ENCODE peak calls at places on chromosomes 11 and 22, in six cellular contexts. C, F, E, S, P and O are unnamed samples.

GRCh38 chr11:124745835-124746620 is 6.0 kb downstream of the VSIG2 start:
- DNase-seq in C (no peak), E (no peak), F (peak), P (peak), S (no peak), O (no peak)

GRCh38 chr11:110939471-110939870 is 227.2 kb upstream of the ARHGAP20 start:
- DNase-seq in S (no peak), C (no peak), F (no peak), E (no peak), P (no peak), O (no peak)

GRCh38 chr11:2996976-2997375 is 4.8 kb upstream of the NAP1L4 start:
- DNase-seq in F (no peak), E (no peak), S (no peak), P (peak), C (no peak), O (no peak)

GRCh38 chr11:14148653-14149273 is 186.2 kb downstream of the SPON1 start:
- DNase-seq in E (peak), F (peak), C (no peak), S (no peak), P (no peak), O (no peak)

GRCh38 chr11:17405232-17406005 is 17.0 kb upstream of the KCNJ11 start:
- DNase-seq in S (peak), C (no peak), F (peak), P (peak), E (no peak), O (peak)

GRCh38 chr11:96303067-96303466 is 39.9 kb downstream of the MAML2 start:
- DNase-seq in E (peak), S (no peak), C (no peak), P (no peak), F (peak), O (no peak)

GRCh38 chr11:3929232-3929631 is 73.8 kb downstream of the STIM1 start:
- DNase-seq in C (no peak), E (no peak), P (peak), F (no peak), S (no peak), O (no peak)

GRCh38 chr11:111819161-111820058 is 52.0 kb downstream of the ALG9 start:
- DNase-seq in F (no peak), C (no peak), S (peak), P (peak), E (peak), O (no peak)

GRCh38 chr11:100550910-100551309 is 136.2 kb upstream of the ARHGAP42 start:
- DNase-seq in S (no peak), P (no peak), F (no peak), C (no peak), E (no peak), O (no peak)

GRCh38 chr22:41038732-41039131 is 53.7 kb upstream of the EP300 start:
- DNase-seq in S (no peak), F (no peak), C (no peak), E (no peak), P (no peak), O (no peak)

GRCh38 chr11:117176186-117176585 is 2.4 kb upstream of the SIDT2 start:
- DNase-seq in E (no peak), C (no peak), P (no peak), F (no peak), S (no peak), O (no peak)

GRCh38 chr11:17777086-17777725 is 42.6 kb downstream of the KCNC1 start:
- DNase-seq in S (no peak), F (no peak), C (no peak), P (no peak), E (no peak), O (no peak)

GRCh38 chr22:47299879-47300697 is 537.6 kb downstream of the TBC1D22A start:
- DNase-seq in F (no peak), E (no peak), C (no peak), P (no peak), S (peak), O (no peak)

GRCh38 chr11:6298605-6299004 is 21.7 kb downstream of the CAVIN3 start:
- DNase-seq in F (peak), P (peak), C (no peak), E (peak), S (peak), O (peak)

GRCh38 chr11:73143126-73143838 is 1.2 kb upstream of the FCHSD2 start:
- DNase-seq in S (no peak), E (peak), C (peak), P (peak), F (no peak), O (no peak)

GRCh38 chr11:122816701-122817100 is 21.6 kb upstream of the CRTAM start:
- DNase-seq in P (no peak), S (peak), E (peak), C (no peak), F (no peak), O (no peak)

GRCh38 chr11:123640677-123641494 is 13.5 kb downstream of the SCN3B start:
- DNase-seq in F (peak), P (peak), C (no peak), S (peak), E (peak), O (peak)

GRCh38 chr11:13970986-13971385 is 8.5 kb downstream of the SPON1 start:
- DNase-seq in C (no peak), S (no peak), E (no peak), F (peak), P (peak), O (peak)

GRCh38 chr11:82176365-82176764 is 557.3 kb downstream of the FAM181B start:
- DNase-seq in P (no peak), C (no peak), S (no peak), F (no peak), E (no peak), O (no peak)

GRCh38 chr11:110376711-110377324 is 52.9 kb upstream of the FDX1 start:
- DNase-seq in C (peak), S (peak), E (peak), P (peak), F (peak), O (peak)

GRCh38 chr22:19667872-19668740 is 46.2 kb upstream of the SEPTIN5 start:
- DNase-seq in C (no peak), E (no peak), S (no peak), P (no peak), F (no peak), O (no peak)

GRCh38 chr22:48939441-48940265 is 888.0 kb downstream of the BRD1 start:
- DNase-seq in C (no peak), E (no peak), F (no peak), S (no peak), P (no peak), O (no peak)

GRCh38 chr11:100961633-100962032 is 168.0 kb downstream of the PGR start:
- DNase-seq in F (no peak), S (no peak), C (no peak), E (no peak), P (no peak), O (no peak)

GRCh38 chr22:46149998-46150549 is at the start of gene PPARA:
- DNase-seq in P (peak), S (peak), E (peak), F (peak), C (peak), O (peak)

GRCh38 chr11:77141034-77141433 is 13.0 kb downstream of the MYO7A start:
- DNase-seq in S (no peak), P (no peak), E (peak), F (peak), C (no peak), O (no peak)

GRCh38 chr22:45996241-45997076 is 19.5 kb upstream of the WNT7B start:
- DNase-seq in C (no peak), F (no peak), S (peak), E (peak), P (no peak), O (no peak)

GRCh38 chr11:16690061-16690460 is 48.4 kb upstream of the C11orf58 start:
- DNase-seq in P (no peak), F (no peak), S (no peak), E (no peak), C (no peak), O (no peak)

GRCh38 chr11:19980957-19981669 is 179.2 kb downstream of the DBX1 start:
- DNase-seq in P (peak), F (peak), C (peak), E (peak), S (peak), O (no peak)

GRCh38 chr11:19979519-19979845 is 180.8 kb downstream of the DBX1 start:
- DNase-seq in C (no peak), F (no peak), E (no peak), P (no peak), S (no peak), O (no peak)

GRCh38 chr11:19977941-19978340 is 182.3 kb downstream of the DBX1 start:
- DNase-seq in E (no peak), P (no peak), C (no peak), S (no peak), F (no peak), O (no peak)

GRCh38 chr11:19980388-19980787 is 179.9 kb downstream of the DBX1 start:
- DNase-seq in P (no peak), F (no peak), C (no peak), E (peak), S (no peak), O (no peak)

GRCh38 chr11:19978668-19979518 is 181.4 kb downstream of the DBX1 start:
- DNase-seq in E (peak), F (peak), S (no peak), C (peak), P (peak), O (peak)
- TF ChIP-seq POLR2A in E (no peak), F (no peak), S (no peak), C (no peak), P (no peak), O (no peak)

DNA sequence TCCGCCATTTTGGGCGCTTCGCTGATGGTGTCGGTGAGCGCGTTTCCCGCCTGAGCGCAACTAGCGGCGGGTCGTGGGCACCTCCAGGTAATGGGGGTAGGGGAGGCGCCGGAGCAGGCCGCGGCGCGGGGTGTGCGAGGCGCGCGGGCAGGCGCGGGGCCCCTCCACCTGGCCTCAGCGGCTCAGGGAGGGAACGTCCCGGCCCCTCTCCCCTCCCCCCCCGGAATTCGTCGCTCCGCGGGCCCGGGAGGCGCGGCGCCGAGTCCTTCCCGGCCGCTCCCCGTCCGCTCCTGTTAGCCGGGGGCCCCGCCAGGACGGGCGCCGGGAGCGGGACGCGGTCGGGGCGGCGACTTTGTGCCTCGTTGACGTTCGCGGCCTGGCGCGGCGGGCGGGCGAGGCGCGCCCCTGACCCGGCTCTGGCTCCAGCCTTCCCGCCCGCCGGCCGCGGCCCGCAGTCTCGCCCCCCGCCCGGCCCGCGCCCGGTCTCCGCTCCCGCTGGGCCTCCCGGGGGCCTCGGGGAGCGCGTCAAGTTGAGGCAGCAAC is at the start of gene PPP6R3:
- DNase-seq in S (no peak), E (no peak), F (no peak), P (no peak), C (no peak), O (no peak)
- TF ChIP-seq POLR2A in S (peak), E (peak), F (peak), P (peak), C (peak), O (peak)

DNA sequence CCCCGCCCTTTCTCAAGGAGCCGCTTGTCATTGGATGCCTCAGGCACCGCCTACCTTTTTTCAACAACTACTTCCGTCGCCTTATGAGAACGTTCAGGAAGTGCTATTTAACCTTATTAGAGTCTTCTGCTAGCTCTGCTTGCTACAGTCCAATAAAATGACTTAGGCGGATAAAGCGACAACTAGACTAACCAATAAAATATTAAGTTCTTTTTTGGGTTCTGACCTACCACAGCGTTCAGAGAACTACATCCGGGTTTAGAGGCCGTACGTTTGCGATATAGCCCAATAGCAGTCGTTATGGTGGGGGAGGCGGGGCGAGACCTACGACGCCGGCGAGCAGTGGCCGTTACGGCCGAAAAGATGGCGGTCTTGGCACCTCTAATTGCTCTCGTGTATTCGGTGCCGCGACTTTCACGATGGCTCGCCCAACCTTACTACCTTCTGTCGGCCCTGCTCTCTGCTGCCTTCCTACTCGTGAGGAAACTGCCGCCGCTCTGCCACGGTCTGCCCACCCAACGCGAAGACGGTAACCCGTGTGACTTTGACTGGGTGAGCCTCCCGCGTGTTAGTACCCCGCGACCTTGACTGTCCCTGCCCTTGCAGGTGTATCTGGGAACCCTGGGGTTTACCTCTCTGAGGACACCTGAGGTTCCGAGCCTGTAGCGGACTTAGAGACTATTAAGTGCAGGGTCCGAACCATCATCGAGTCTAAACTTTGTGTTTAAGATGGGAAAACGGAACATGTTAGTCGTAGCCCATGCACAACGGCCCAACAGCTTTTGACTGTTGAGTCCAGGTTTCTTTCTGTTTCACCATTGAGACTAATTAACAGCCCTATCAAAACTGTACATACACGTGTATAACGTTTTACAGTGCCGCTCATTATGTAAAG is at the start of gene TMX2:
- DNase-seq in C (peak), F (peak), E (peak), P (peak), S (peak), O (peak)
- TF ChIP-seq POLR2A in C (peak), F (peak), E (no peak), P (peak), S (no peak), O (peak)

DNA sequence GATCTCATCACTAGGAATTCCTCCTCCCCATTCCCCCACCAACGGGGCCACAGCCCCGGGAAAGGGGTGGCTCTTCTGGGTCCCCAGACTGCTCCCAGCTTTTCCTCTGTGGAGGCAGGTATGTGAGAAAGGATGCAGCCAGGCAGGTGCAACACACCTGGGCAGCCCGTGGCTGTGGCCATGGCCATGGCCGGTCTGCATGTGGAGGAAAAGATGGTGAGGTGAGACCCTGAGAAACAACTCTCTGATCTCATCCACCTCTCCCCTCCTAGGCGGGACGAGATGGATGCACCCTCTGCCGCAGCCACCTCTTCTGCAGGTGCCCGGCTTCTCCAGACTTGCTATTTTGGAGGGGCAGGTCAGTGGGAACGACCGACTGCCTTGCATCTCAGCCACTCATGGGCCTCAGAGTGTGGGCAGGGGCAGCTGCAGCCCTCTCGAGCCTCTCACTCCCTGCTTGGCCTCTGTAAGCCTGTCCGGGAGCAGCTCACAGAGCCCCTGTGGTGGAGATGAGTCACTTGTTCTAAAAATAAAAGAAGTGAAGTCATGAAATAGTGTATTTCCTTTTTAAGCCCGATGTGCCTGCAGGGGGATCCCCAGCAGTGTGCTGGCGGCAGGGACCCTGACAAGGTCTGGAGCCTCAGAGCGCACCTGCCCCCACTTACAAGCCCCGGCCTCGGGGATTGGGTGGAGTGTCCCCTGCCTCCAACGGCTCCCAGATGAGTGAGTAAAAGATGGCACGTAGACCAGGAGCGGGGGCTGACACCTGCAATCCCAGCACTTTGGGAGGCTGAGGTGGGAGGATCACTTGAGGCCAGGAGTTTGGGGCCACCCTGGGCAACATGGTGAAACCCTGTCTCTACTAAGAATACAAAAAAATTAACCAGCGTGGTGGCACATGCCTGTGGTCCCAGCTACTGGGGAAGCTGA is 10.7 kb downstream of the SMIM38 start:
- DNase-seq in E (peak), C (no peak), S (peak), P (peak), F (peak), O (peak)
- TF ChIP-seq POLR2A in E (no peak), C (no peak), S (no peak), P (no peak), F (no peak), O (no peak)

DNA sequence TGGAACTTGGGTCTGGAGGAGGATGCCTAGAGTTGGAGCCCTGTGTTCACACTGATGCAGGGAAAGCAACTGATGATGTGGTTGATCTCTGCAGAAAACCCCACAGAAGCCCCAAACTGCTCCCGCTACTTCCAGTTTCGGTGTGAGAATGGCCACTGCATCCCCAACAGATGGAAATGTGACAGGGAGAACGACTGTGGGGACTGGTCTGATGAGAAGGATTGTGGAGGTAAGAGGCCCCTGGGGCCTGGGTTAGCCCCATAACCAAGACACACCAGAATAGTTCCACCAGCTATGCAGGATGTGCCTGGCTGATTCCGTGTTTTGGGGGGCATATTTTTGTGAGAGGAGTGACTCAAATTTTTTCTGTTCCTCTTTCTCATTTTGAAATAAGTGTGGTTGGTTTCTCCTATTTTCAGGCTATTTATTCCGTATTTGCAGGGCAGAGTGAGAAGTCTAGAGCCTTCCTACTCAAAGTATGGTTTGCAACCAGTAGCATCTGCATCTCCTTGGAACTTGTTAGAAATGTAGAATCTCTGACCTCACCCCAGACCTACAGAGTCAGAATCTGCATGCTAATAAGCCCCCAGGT is 137.3 kb upstream of the SORL1-AS1 start:
- DNase-seq in C (no peak), S (no peak), F (no peak), P (no peak), E (no peak), O (no peak)
- TF ChIP-seq POLR2A in C (no peak), S (no peak), F (no peak), P (no peak), E (no peak), O (no peak)

DNA sequence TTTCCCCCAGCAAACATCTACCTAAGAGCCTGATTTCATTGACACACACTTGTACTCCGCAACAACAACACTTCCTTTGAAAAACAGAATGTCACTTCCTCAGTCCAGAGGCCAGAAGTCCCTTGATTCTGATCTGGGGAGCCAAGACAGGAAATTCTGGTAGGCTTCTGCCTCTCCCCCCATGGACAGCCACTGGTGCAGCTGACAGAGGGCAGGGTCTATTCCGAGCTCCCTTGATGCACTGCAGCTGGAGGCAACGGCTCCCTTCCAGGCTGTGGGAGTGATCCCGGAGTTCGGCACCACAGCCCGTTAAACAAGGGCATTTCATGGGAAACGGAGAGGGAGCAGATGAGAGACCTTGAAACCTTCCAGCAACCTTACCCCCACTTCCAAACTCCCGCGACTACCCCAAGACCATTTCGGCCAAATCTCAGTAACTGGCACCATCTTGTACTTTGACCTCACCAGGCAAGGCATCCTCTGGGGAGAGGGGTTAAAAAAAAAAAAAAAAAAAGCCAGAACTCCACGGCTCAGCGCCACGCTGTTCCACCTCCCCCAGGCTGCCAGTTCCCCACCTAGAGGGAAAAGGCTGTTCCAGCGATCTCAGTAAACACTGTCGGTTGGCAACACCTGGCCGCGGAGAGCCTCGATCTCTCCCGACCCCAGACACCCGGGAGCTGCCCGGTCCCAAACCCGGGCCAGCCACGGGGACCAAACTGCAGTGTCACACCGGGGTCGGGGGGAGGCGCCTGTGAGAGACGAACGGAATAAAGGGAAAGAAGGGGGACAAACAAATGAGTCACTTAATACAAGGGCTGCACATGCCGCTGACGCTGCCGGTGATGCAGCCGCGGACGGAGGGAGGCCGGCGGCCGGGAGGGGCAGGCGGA is 1.1 kb downstream of the GAB2 start:
- DNase-seq in C (peak), F (peak), E (peak), P (peak), S (peak), O (peak)
- TF ChIP-seq POLR2A in C (peak), F (no peak), E (peak), P (peak), S (peak), O (peak)

GRCh38 chr11:61971177-61972111 is 4.0 kb upstream of the FTH1 start:
- DNase-seq in F (peak), C (peak), P (peak), S (peak), E (peak), O (peak)
- TF ChIP-seq POLR2A in F (no peak), C (peak), P (peak), S (peak), E (peak), O (no peak)